ENCODE peak calls at places on chromosome 1, in six cellular contexts. One of them, this sample, is unnamed.

GRCh38 chr1:201363455-201363854 is 14.0 kb downstream of the TNNT2 start:
- DNase-seq in IMR-90: no peak
- DNase-seq in OCI-LY7: no peak
- DNase-seq in fibroblast of lung: no peak
- DNase-seq in K562: no peak
- DNase-seq in GM23338: no peak
- DNase-seq in this sample: peak

GRCh38 chr1:47934243-47934805 is 62.9 kb downstream of the TRABD2B start:
- DNase-seq in IMR-90: no peak
- DNase-seq in OCI-LY7: no peak
- DNase-seq in fibroblast of lung: no peak
- DNase-seq in K562: no peak
- DNase-seq in GM23338: peak
- DNase-seq in this sample: peak

GRCh38 chr1:201355471-201355870 is 22.0 kb downstream of the TNNT2 start:
- DNase-seq in IMR-90: no peak
- DNase-seq in OCI-LY7: no peak
- DNase-seq in fibroblast of lung: no peak
- DNase-seq in K562: no peak
- DNase-seq in GM23338: no peak
- DNase-seq in this sample: no peak

GRCh38 chr1:66365628-66366027 is 168.3 kb upstream of the SGIP1 start:
- DNase-seq in IMR-90: peak
- DNase-seq in OCI-LY7: no peak
- DNase-seq in fibroblast of lung: peak
- DNase-seq in K562: no peak
- DNase-seq in GM23338: no peak
- DNase-seq in this sample: peak

GRCh38 chr1:209398330-209398991 is 185.1 kb upstream of the CAMK1G start:
- DNase-seq in IMR-90: peak
- DNase-seq in OCI-LY7: no peak
- DNase-seq in fibroblast of lung: peak
- DNase-seq in K562: no peak
- DNase-seq in GM23338: peak
- DNase-seq in this sample: peak

GRCh38 chr1:238233966-238234365 is 343.2 kb upstream of the ZP4 start:
- DNase-seq in IMR-90: no peak
- DNase-seq in OCI-LY7: no peak
- DNase-seq in fibroblast of lung: no peak
- DNase-seq in K562: no peak
- DNase-seq in GM23338: no peak
- DNase-seq in this sample: no peak

GRCh38 chr1:20981903-20982695 is 194.6 kb downstream of the EIF4G3 start:
- DNase-seq in IMR-90: peak
- DNase-seq in OCI-LY7: peak
- DNase-seq in fibroblast of lung: peak
- DNase-seq in K562: no peak
- DNase-seq in GM23338: peak
- DNase-seq in this sample: no peak

GRCh38 chr1:72635719-72636118 is 353.4 kb upstream of the NEGR1 start:
- DNase-seq in IMR-90: no peak
- DNase-seq in OCI-LY7: no peak
- DNase-seq in fibroblast of lung: peak
- DNase-seq in K562: no peak
- DNase-seq in GM23338: no peak
- DNase-seq in this sample: no peak

GRCh38 chr1:93694833-93695232 is 13.2 kb upstream of the BCAR3 start:
- DNase-seq in IMR-90: no peak
- DNase-seq in OCI-LY7: no peak
- DNase-seq in fibroblast of lung: no peak
- DNase-seq in K562: no peak
- DNase-seq in GM23338: peak
- DNase-seq in this sample: no peak

GRCh38 chr1:182244451-182244850 is 147.1 kb downstream of the GLUL start:
- DNase-seq in IMR-90: no peak
- DNase-seq in OCI-LY7: no peak
- DNase-seq in fibroblast of lung: no peak
- DNase-seq in K562: no peak
- DNase-seq in GM23338: no peak
- DNase-seq in this sample: no peak

GRCh38 chr1:245334827-245335490 is 180.2 kb downstream of the KIF26B start:
- DNase-seq in IMR-90: no peak
- DNase-seq in OCI-LY7: no peak
- DNase-seq in fibroblast of lung: no peak
- DNase-seq in K562: no peak
- DNase-seq in GM23338: no peak
- DNase-seq in this sample: no peak

GRCh38 chr1:163072658-163073057 is 3.5 kb downstream of the RGS4 start:
- DNase-seq in IMR-90: peak
- DNase-seq in OCI-LY7: no peak
- DNase-seq in fibroblast of lung: peak
- DNase-seq in K562: no peak
- DNase-seq in GM23338: no peak
- DNase-seq in this sample: no peak

GRCh38 chr1:20932437-20932977 is 145.4 kb upstream of the HP1BP3 start:
- DNase-seq in IMR-90: no peak
- DNase-seq in OCI-LY7: no peak
- DNase-seq in fibroblast of lung: no peak
- DNase-seq in K562: no peak
- DNase-seq in GM23338: no peak
- DNase-seq in this sample: no peak

GRCh38 chr1:47978486-47978885 is 18.7 kb downstream of the TRABD2B start:
- DNase-seq in IMR-90: peak
- DNase-seq in OCI-LY7: no peak
- DNase-seq in fibroblast of lung: no peak
- DNase-seq in K562: no peak
- DNase-seq in GM23338: no peak
- DNase-seq in this sample: peak

GRCh38 chr1:17984510-17985085 is 123.0 kb upstream of the IGSF21 start:
- DNase-seq in IMR-90: no peak
- DNase-seq in OCI-LY7: peak
- DNase-seq in fibroblast of lung: peak
- DNase-seq in K562: peak
- DNase-seq in GM23338: peak
- DNase-seq in this sample: no peak

GRCh38 chr1:12472798-12473551 is 145.0 kb downstream of the DHRS3 start:
- DNase-seq in IMR-90: no peak
- DNase-seq in OCI-LY7: no peak
- DNase-seq in fibroblast of lung: peak
- DNase-seq in K562: peak
- DNase-seq in GM23338: no peak
- DNase-seq in this sample: no peak

GRCh38 chr1:25992689-25993146 is 5.1 kb downstream of the PAFAH2 start:
- DNase-seq in IMR-90: no peak
- DNase-seq in OCI-LY7: no peak
- DNase-seq in fibroblast of lung: no peak
- DNase-seq in K562: peak
- DNase-seq in GM23338: no peak
- DNase-seq in this sample: no peak

GRCh38 chr1:41277371-41277994 is 35.4 kb upstream of the SCMH1 start:
- DNase-seq in IMR-90: no peak
- DNase-seq in OCI-LY7: no peak
- DNase-seq in fibroblast of lung: no peak
- DNase-seq in K562: no peak
- DNase-seq in GM23338: peak
- DNase-seq in this sample: no peak

GRCh38 chr1:102879439-102879993 is 228.8 kb downstream of the COL11A1 start:
- DNase-seq in IMR-90: peak
- DNase-seq in OCI-LY7: no peak
- DNase-seq in fibroblast of lung: peak
- DNase-seq in K562: no peak
- DNase-seq in GM23338: no peak
- DNase-seq in this sample: peak

GRCh38 chr1:240245629-240246020 is 153.9 kb downstream of the FMN2 start:
- DNase-seq in IMR-90: peak
- DNase-seq in OCI-LY7: no peak
- DNase-seq in fibroblast of lung: no peak
- DNase-seq in K562: no peak
- DNase-seq in GM23338: no peak
- DNase-seq in this sample: no peak

GRCh38 chr1:109254621-109255096 is 5.3 kb downstream of the CELSR2 start:
- DNase-seq in IMR-90: no peak
- DNase-seq in OCI-LY7: no peak
- DNase-seq in fibroblast of lung: no peak
- DNase-seq in K562: peak
- DNase-seq in GM23338: no peak
- DNase-seq in this sample: peak

GRCh38 chr1:145961425-145962156 is 2.8 kb downstream of the ANKRD34A start:
- DNase-seq in IMR-90: no peak
- DNase-seq in OCI-LY7: no peak
- DNase-seq in fibroblast of lung: no peak
- DNase-seq in K562: peak
- DNase-seq in GM23338: peak
- DNase-seq in this sample: peak

GRCh38 chr1:50329332-50329932 is 93.8 kb downstream of the DMRTA2 start:
- DNase-seq in IMR-90: no peak
- DNase-seq in OCI-LY7: no peak
- DNase-seq in fibroblast of lung: no peak
- DNase-seq in K562: no peak
- DNase-seq in GM23338: peak
- DNase-seq in this sample: no peak

GRCh38 chr1:63454269-63454668 is 68.8 kb downstream of the ITGB3BP start:
- DNase-seq in IMR-90: peak
- DNase-seq in OCI-LY7: no peak
- DNase-seq in fibroblast of lung: peak
- DNase-seq in K562: no peak
- DNase-seq in GM23338: peak
- DNase-seq in this sample: no peak

GRCh38 chr1:107110346-107110745 is 30.5 kb upstream of the NTNG1 start:
- DNase-seq in IMR-90: no peak
- DNase-seq in OCI-LY7: no peak
- DNase-seq in fibroblast of lung: peak
- DNase-seq in K562: no peak
- DNase-seq in GM23338: peak
- DNase-seq in this sample: peak

GRCh38 chr1:17027403-17027802 is 15.7 kb upstream of the ATP13A2 start:
- DNase-seq in IMR-90: no peak
- DNase-seq in OCI-LY7: no peak
- DNase-seq in fibroblast of lung: no peak
- DNase-seq in K562: no peak
- DNase-seq in GM23338: no peak
- DNase-seq in this sample: no peak

GRCh38 chr1:57010511-57010910 is 44.7 kb upstream of the C8B start:
- DNase-seq in IMR-90: no peak
- DNase-seq in OCI-LY7: no peak
- DNase-seq in fibroblast of lung: no peak
- DNase-seq in K562: no peak
- DNase-seq in GM23338: no peak
- DNase-seq in this sample: no peak

DNA sequence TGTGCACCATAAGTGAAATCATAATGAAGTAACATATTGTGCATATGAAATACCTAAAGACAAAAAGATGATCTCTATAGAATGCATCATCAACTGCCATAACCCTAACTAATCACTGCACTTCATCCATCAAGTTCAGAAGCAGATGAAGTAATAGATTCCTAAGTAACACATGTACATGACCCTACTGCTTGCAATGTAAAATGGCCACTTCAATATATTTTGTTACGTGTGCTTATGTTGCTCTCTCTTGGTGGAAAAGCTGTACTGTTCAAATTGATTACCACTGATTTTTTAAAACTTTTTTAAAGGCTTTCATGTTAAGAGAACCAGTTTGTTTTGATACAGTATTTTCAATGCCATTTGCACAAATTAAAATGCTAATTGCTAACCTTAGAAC is 141.8 kb downstream of the TTLL7 start:
- DNase-seq in IMR-90: peak
- DNase-seq in OCI-LY7: peak
- DNase-seq in fibroblast of lung: peak
- DNase-seq in K562: no peak
- DNase-seq in GM23338: peak
- DNase-seq in this sample: no peak
- H2AFZ ChIP-seq in IMR-90: no peak
- H2AFZ ChIP-seq in OCI-LY7: peak
- H2AFZ ChIP-seq in fibroblast of lung: no peak
- H2AFZ ChIP-seq in K562: no peak
- H2AFZ ChIP-seq in GM23338: no peak
- H2AFZ ChIP-seq in this sample: no peak

GRCh38 chr1:94966033-94966432 is 39.1 kb upstream of the CNN3 start:
- DNase-seq in IMR-90: no peak
- DNase-seq in OCI-LY7: no peak
- DNase-seq in fibroblast of lung: no peak
- DNase-seq in K562: no peak
- DNase-seq in GM23338: no peak
- DNase-seq in this sample: no peak

GRCh38 chr1:94961994-94962744 is 35.3 kb upstream of the CNN3 start:
- DNase-seq in IMR-90: no peak
- DNase-seq in OCI-LY7: no peak
- DNase-seq in fibroblast of lung: no peak
- DNase-seq in K562: no peak
- DNase-seq in GM23338: no peak
- DNase-seq in this sample: no peak

GRCh38 chr1:94961582-94961981 is 34.7 kb upstream of the CNN3 start:
- DNase-seq in IMR-90: no peak
- DNase-seq in OCI-LY7: no peak
- DNase-seq in fibroblast of lung: no peak
- DNase-seq in K562: no peak
- DNase-seq in GM23338: no peak
- DNase-seq in this sample: no peak

GRCh38 chr1:94963864-94964263 is 37.0 kb upstream of the CNN3 start:
- DNase-seq in IMR-90: no peak
- DNase-seq in OCI-LY7: no peak
- DNase-seq in fibroblast of lung: no peak
- DNase-seq in K562: no peak
- DNase-seq in GM23338: no peak
- DNase-seq in this sample: no peak

GRCh38 chr1:94962745-94963265 is 35.9 kb upstream of the CNN3 start:
- DNase-seq in IMR-90: peak
- DNase-seq in OCI-LY7: peak
- DNase-seq in fibroblast of lung: peak
- DNase-seq in K562: no peak
- DNase-seq in GM23338: no peak
- DNase-seq in this sample: no peak
- H3K4me3 ChIP-seq in IMR-90: peak
- H3K4me3 ChIP-seq in OCI-LY7: peak
- H3K4me3 ChIP-seq in fibroblast of lung: peak
- H3K4me3 ChIP-seq in K562: no peak
- H3K4me3 ChIP-seq in GM23338: no peak
- H3K4me3 ChIP-seq in this sample: peak

DNA sequence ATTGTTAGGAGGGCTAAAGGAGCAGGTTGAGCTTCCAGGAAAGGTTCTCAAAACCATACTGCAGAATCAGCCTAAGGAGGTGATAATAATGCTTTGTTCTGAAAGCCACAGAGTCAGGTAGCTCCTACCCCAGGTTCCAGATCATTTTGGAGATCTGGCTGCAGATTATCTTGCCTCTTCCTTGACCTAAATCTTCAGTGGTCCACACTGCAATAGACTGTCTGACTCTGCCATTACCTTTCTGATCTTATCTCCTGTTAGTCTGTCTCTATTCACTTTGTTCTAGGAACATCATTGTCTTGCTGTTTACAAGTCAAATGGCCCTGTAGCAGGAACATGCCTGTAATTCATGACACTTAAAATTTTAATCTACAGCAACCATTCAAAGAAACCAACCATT is 73.0 kb downstream of the HS2ST1 start:
- DNase-seq in IMR-90: no peak
- DNase-seq in OCI-LY7: no peak
- DNase-seq in fibroblast of lung: no peak
- DNase-seq in K562: no peak
- DNase-seq in GM23338: no peak
- DNase-seq in this sample: no peak
- H3K4me2 ChIP-seq in IMR-90: no peak
- H3K4me2 ChIP-seq in OCI-LY7: no peak
- H3K4me2 ChIP-seq in fibroblast of lung: no peak
- H3K4me2 ChIP-seq in K562: no peak
- H3K4me2 ChIP-seq in GM23338: no peak
- H3K4me2 ChIP-seq in this sample: no peak

GRCh38 chr1:76054357-76054756 is 20.2 kb upstream of the ST6GALNAC3 start:
- DNase-seq in IMR-90: no peak
- DNase-seq in OCI-LY7: no peak
- DNase-seq in fibroblast of lung: no peak
- DNase-seq in K562: no peak
- DNase-seq in GM23338: no peak
- DNase-seq in this sample: no peak
- H2AFZ ChIP-seq in IMR-90: no peak
- H2AFZ ChIP-seq in OCI-LY7: no peak
- H2AFZ ChIP-seq in fibroblast of lung: no peak
- H2AFZ ChIP-seq in K562: no peak
- H2AFZ ChIP-seq in GM23338: no peak
- H2AFZ ChIP-seq in this sample: no peak